ENCODE peak calls at places on chromosomes 13 and 19, in four cellular contexts. One of them, this sample, is unnamed.

GRCh38 chr13:110230661-110231347 is 76.2 kb downstream of the COL4A1 start:
- DNase-seq in amniotic stem cell: no peak
- DNase-seq in fibroblast of lung: no peak
- DNase-seq in mucosa of descending colon: no peak
- DNase-seq in this sample: no peak

GRCh38 chr13:69948016-69948415 is 159.6 kb upstream of the ATXN8OS start:
- DNase-seq in amniotic stem cell: no peak
- DNase-seq in fibroblast of lung: no peak
- DNase-seq in mucosa of descending colon: no peak
- DNase-seq in this sample: no peak

GRCh38 chr19:34336781-34337271 is 28.2 kb upstream of the GPI start:
- DNase-seq in amniotic stem cell: peak; percentile 5
- DNase-seq in fibroblast of lung: peak; percentile 51
- DNase-seq in mucosa of descending colon: no peak
- DNase-seq in this sample: no peak

GRCh38 chr13:71320452-71320851 is 546.6 kb downstream of the DACH1 start:
- DNase-seq in amniotic stem cell: no peak
- DNase-seq in fibroblast of lung: peak; percentile 49
- DNase-seq in mucosa of descending colon: no peak
- DNase-seq in this sample: peak; percentile 7

GRCh38 chr13:105773887-105774538 is 761.4 kb downstream of the EFNB2 start:
- DNase-seq in amniotic stem cell: peak; percentile 60
- DNase-seq in fibroblast of lung: peak; percentile 30
- DNase-seq in mucosa of descending colon: no peak
- DNase-seq in this sample: no peak

GRCh38 chr13:88926890-88927502 is 1255.8 kb downstream of the SLITRK5 start:
- DNase-seq in amniotic stem cell: no peak
- DNase-seq in fibroblast of lung: no peak
- DNase-seq in mucosa of descending colon: no peak
- DNase-seq in this sample: no peak

GRCh38 chr19:6744381-6745288 is 5.2 kb downstream of the TRIP10 start:
- DNase-seq in amniotic stem cell: peak; percentile 62
- DNase-seq in fibroblast of lung: peak; percentile 82
- DNase-seq in mucosa of descending colon: peak; percentile 86
- DNase-seq in this sample: peak; percentile 52

GRCh38 chr19:15110418-15110815 is 3.2 kb downstream of the SYDE1 start:
- DNase-seq in amniotic stem cell: no peak
- DNase-seq in fibroblast of lung: no peak
- DNase-seq in mucosa of descending colon: no peak
- DNase-seq in this sample: no peak

GRCh38 chr13:73967397-73968165 is 166.6 kb downstream of the KLF12 start:
- DNase-seq in amniotic stem cell: no peak
- DNase-seq in fibroblast of lung: no peak
- DNase-seq in mucosa of descending colon: no peak
- DNase-seq in this sample: no peak

GRCh38 chr19:2624537-2625091 is 77.9 kb downstream of the GNG7 start:
- DNase-seq in amniotic stem cell: no peak
- DNase-seq in fibroblast of lung: no peak
- DNase-seq in mucosa of descending colon: peak; percentile 67
- DNase-seq in this sample: no peak

GRCh38 chr19:57269515-57270250 is 10.6 kb upstream of the ZNF460 start:
- DNase-seq in amniotic stem cell: peak; percentile 86
- DNase-seq in fibroblast of lung: peak; percentile 75
- DNase-seq in mucosa of descending colon: no peak
- DNase-seq in this sample: peak; percentile 63

GRCh38 chr13:93762703-93763102 is 536.1 kb downstream of the GPC6 start:
- DNase-seq in amniotic stem cell: no peak
- DNase-seq in fibroblast of lung: no peak
- DNase-seq in mucosa of descending colon: no peak
- DNase-seq in this sample: no peak

GRCh38 chr13:99196466-99197256 is 4.0 kb upstream of the UBAC2 start:
- DNase-seq in amniotic stem cell: no peak
- DNase-seq in fibroblast of lung: no peak
- DNase-seq in mucosa of descending colon: no peak
- DNase-seq in this sample: no peak

GRCh38 chr19:17323973-17324327 is 10.7 kb downstream of the ANO8 start:
- DNase-seq in amniotic stem cell: no peak
- DNase-seq in fibroblast of lung: no peak
- DNase-seq in mucosa of descending colon: peak; percentile 58
- DNase-seq in this sample: no peak

GRCh38 chr19:49746206-49746958 is 16.7 kb downstream of the TSKS start:
- DNase-seq in amniotic stem cell: no peak
- DNase-seq in fibroblast of lung: peak; percentile 56
- DNase-seq in mucosa of descending colon: peak; percentile 60
- DNase-seq in this sample: no peak

GRCh38 chr13:27106144-27106543 is 65.5 kb downstream of the USP12 start:
- DNase-seq in amniotic stem cell: no peak
- DNase-seq in fibroblast of lung: no peak
- DNase-seq in mucosa of descending colon: no peak
- DNase-seq in this sample: no peak

GRCh38 chr19:45615795-45616708 is 14.0 kb upstream of the GPR4 start:
- DNase-seq in amniotic stem cell: no peak
- DNase-seq in fibroblast of lung: peak; percentile 80
- DNase-seq in mucosa of descending colon: peak; percentile 94
- DNase-seq in this sample: peak; percentile 23

GRCh38 chr19:49437231-49437630 is 4.1 kb downstream of the SLC17A7 start:
- DNase-seq in amniotic stem cell: no peak
- DNase-seq in fibroblast of lung: no peak
- DNase-seq in mucosa of descending colon: no peak
- DNase-seq in this sample: no peak

GRCh38 chr13:50241479-50241878 is 226.2 kb downstream of the KCNRG start:
- DNase-seq in amniotic stem cell: no peak
- DNase-seq in fibroblast of lung: peak; percentile 52
- DNase-seq in mucosa of descending colon: no peak
- DNase-seq in this sample: no peak

GRCh38 chr19:49669511-49669910 is 3.8 kb downstream of the BCL2L12 start:
- DNase-seq in amniotic stem cell: no peak
- DNase-seq in fibroblast of lung: no peak
- DNase-seq in mucosa of descending colon: no peak
- DNase-seq in this sample: no peak

GRCh38 chr13:113137656-113138292 is 15.2 kb downstream of the F10 start:
- DNase-seq in amniotic stem cell: no peak
- DNase-seq in fibroblast of lung: no peak
- DNase-seq in mucosa of descending colon: no peak
- DNase-seq in this sample: no peak

GRCh38 chr13:60511637-60512036 is 114.6 kb downstream of the TDRD3 start:
- DNase-seq in amniotic stem cell: no peak
- DNase-seq in fibroblast of lung: no peak
- DNase-seq in mucosa of descending colon: no peak
- DNase-seq in this sample: no peak

GRCh38 chr13:98629055-98629454 is 52.1 kb upstream of the STK24 start:
- DNase-seq in amniotic stem cell: no peak
- DNase-seq in fibroblast of lung: no peak
- DNase-seq in mucosa of descending colon: no peak
- DNase-seq in this sample: no peak

GRCh38 chr13:77698211-77699058 is 948 bp downstream of the SLAIN1 start:
- DNase-seq in amniotic stem cell: no peak
- DNase-seq in fibroblast of lung: peak; percentile 5
- DNase-seq in mucosa of descending colon: peak; percentile 54
- DNase-seq in this sample: no peak

GRCh38 chr13:45683701-45684100 is 18.4 kb upstream of the CBY2 start:
- DNase-seq in amniotic stem cell: no peak
- DNase-seq in fibroblast of lung: no peak
- DNase-seq in mucosa of descending colon: no peak
- DNase-seq in this sample: no peak

This sample was measured in AG04450.